ENCODE peak calls at places on chromosomes 1 and 21, in five cellular contexts. One of them, this sample, is unnamed.

GRCh38 chr21:37921091-37921490 is 4.8 kb upstream of the KCNJ6 start:
- DNase-seq in GM10248: no peak
- DNase-seq in HCEC 1CT: no peak
- DNase-seq in G401: no peak
- DNase-seq in Calu3: no peak
- DNase-seq in this sample: no peak

GRCh38 chr21:42336065-42336464 is 14.7 kb downstream of the TFF2 start:
- DNase-seq in GM10248: no peak
- DNase-seq in HCEC 1CT: no peak
- DNase-seq in G401: no peak
- DNase-seq in Calu3: no peak
- DNase-seq in this sample: no peak

GRCh38 chr1:215569987-215570824 is 3.1 kb downstream of the KCTD3 start:
- DNase-seq in GM10248: no peak
- DNase-seq in HCEC 1CT: peak; percentile 64
- DNase-seq in G401: no peak
- DNase-seq in Calu3: no peak
- DNase-seq in this sample: no peak

GRCh38 chr1:246931549-246932365 is at the start of gene AHCTF1:
- DNase-seq in GM10248: peak; percentile 98
- DNase-seq in HCEC 1CT: peak; percentile 97
- DNase-seq in G401: peak; percentile 99
- DNase-seq in Calu3: peak; percentile 97
- DNase-seq in this sample: peak; percentile 93

GRCh38 chr1:173377266-173377665 is 99.9 kb upstream of the PRDX6 start:
- DNase-seq in GM10248: no peak
- DNase-seq in HCEC 1CT: no peak
- DNase-seq in G401: no peak
- DNase-seq in Calu3: no peak
- DNase-seq in this sample: no peak

GRCh38 chr1:110538082-110538481 is 19.1 kb upstream of the KCNA10 start:
- DNase-seq in GM10248: no peak
- DNase-seq in HCEC 1CT: no peak
- DNase-seq in G401: peak; percentile 91
- DNase-seq in Calu3: no peak
- DNase-seq in this sample: no peak

GRCh38 chr1:44260792-44261474 is 47.7 kb downstream of the DMAP1 start:
- DNase-seq in GM10248: no peak
- DNase-seq in HCEC 1CT: no peak
- DNase-seq in G401: no peak
- DNase-seq in Calu3: no peak
- DNase-seq in this sample: no peak

GRCh38 chr1:12230549-12231275 is 882 bp downstream of the VPS13D start:
- DNase-seq in GM10248: peak; percentile 49
- DNase-seq in HCEC 1CT: no peak
- DNase-seq in G401: peak; percentile 26
- DNase-seq in Calu3: peak; percentile 19
- DNase-seq in this sample: no peak

GRCh38 chr1:234724517-234725176 is 114.7 kb upstream of the IRF2BP2 start:
- DNase-seq in GM10248: no peak
- DNase-seq in HCEC 1CT: peak; percentile 26
- DNase-seq in G401: peak; percentile 92
- DNase-seq in Calu3: peak; percentile 45
- DNase-seq in this sample: no peak

GRCh38 chr1:84757301-84757700 is 67.0 kb upstream of the SSX2IP start:
- DNase-seq in GM10248: no peak
- DNase-seq in HCEC 1CT: no peak
- DNase-seq in G401: peak; percentile 47
- DNase-seq in Calu3: no peak
- DNase-seq in this sample: no peak

GRCh38 chr1:230858918-230859819 is 9.2 kb downstream of the C1orf198 start:
- DNase-seq in GM10248: no peak
- DNase-seq in HCEC 1CT: peak; percentile 60
- DNase-seq in G401: peak; percentile 33
- DNase-seq in Calu3: peak; percentile 16
- DNase-seq in this sample: no peak

GRCh38 chr1:27314169-27314568 is 7.8 kb upstream of the TMEM222 start:
- DNase-seq in GM10248: no peak
- DNase-seq in HCEC 1CT: no peak
- DNase-seq in G401: no peak
- DNase-seq in Calu3: no peak
- DNase-seq in this sample: no peak